ENCODE peak calls at places on chromosomes 4 and X, in five cellular contexts. T is choroid plexus epithelial cell, V is fibroblast of lung, U is breast epithelium, E is PC-9. Q is an unnamed sample.

GRCh38 chr4:13665711-13666660 is 38.5 kb upstream of the BOD1L1 start:
- DNase-seq in V (no peak), U (no peak), T (peak), E (no peak), Q (no peak)

GRCh38 chr4:179605196-179605595 is 2163.0 kb upstream of the AGA start:
- DNase-seq in T (peak), U (no peak), E (no peak), V (peak), Q (no peak)

GRCh38 chr4:108398836-108399235 is 221.5 kb upstream of the RPL34 start:
- DNase-seq in T (no peak), E (no peak), V (no peak), U (no peak), Q (no peak)

GRCh38 chrX:11137543-11138139 is 26.5 kb downstream of the HCCS start:
- DNase-seq in U (no peak), V (peak), E (no peak), T (peak), Q (no peak)

GRCh38 chrX:50905334-50905733 is 5.2 kb upstream of the BMP15 start:
- DNase-seq in V (peak), E (no peak), T (no peak), U (no peak), Q (no peak)

GRCh38 chrX:44246826-44247225 is 96.6 kb downstream of the EFHC2 start:
- DNase-seq in E (no peak), V (no peak), T (no peak), U (no peak), Q (no peak)

GRCh38 chr4:74555231-74555630 is 110.3 kb downstream of the AREG start:
- DNase-seq in E (peak), T (peak), V (no peak), U (no peak), Q (no peak)

GRCh38 chr4:8769645-8770517 is 101.8 kb downstream of the HMX1 start:
- DNase-seq in E (no peak), U (peak), T (no peak), V (no peak), Q (no peak)

GRCh38 chr4:132227349-132228165 is 921.5 kb upstream of the PCDH10 start:
- DNase-seq in E (no peak), U (no peak), V (peak), T (peak), Q (peak)

GRCh38 chr4:15457401-15458201 is 12.1 kb upstream of the CC2D2A start:
- DNase-seq in E (no peak), U (no peak), V (peak), T (peak), Q (no peak)

GRCh38 chr4:94623507-94623906 is 134.2 kb upstream of the BMPR1B start:
- DNase-seq in E (no peak), V (no peak), U (no peak), T (no peak), Q (no peak)

GRCh38 chrX:106278951-106279350 is 110.8 kb downstream of the PWWP3B start:
- DNase-seq in E (peak), U (no peak), V (no peak), T (no peak), Q (no peak)

GRCh38 chr4:89249313-89249712 is 58.3 kb downstream of the GPRIN3 start:
- DNase-seq in U (no peak), V (no peak), T (no peak), E (no peak), Q (no peak)

GRCh38 chrX:29852767-29853166 is 362.6 kb upstream of the MAGEB2 start:
- DNase-seq in T (peak), V (peak), U (no peak), E (no peak), Q (no peak)

GRCh38 chrX:40964633-40965586 is 120.3 kb upstream of the USP9X start:
- DNase-seq in V (no peak), T (peak), E (peak), U (no peak), Q (no peak)

GRCh38 chr4:121233982-121234381 is 69.9 kb upstream of the TNIP3 start:
- DNase-seq in U (no peak), T (peak), V (no peak), E (no peak), Q (no peak)

GRCh38 chr4:110085131-110085530 is 113.3 kb downstream of the ELOVL6 start:
- DNase-seq in V (peak), T (peak), U (no peak), E (peak), Q (peak)
- TF ChIP-seq CTCF in V (no peak), T (no peak), U (no peak), E (no peak), Q (no peak)

GRCh38 chr4:3371581-3372001 is 70.2 kb upstream of the HGFAC start:
- DNase-seq in E (no peak), T (peak), V (no peak), U (no peak), Q (no peak)

GRCh38 chr4:3372264-3372932 is 69.4 kb upstream of the HGFAC start:
- DNase-seq in U (no peak), V (no peak), T (peak), E (no peak), Q (no peak)

GRCh38 chr4:3373468-3373867 is 68.3 kb upstream of the HGFAC start:
- DNase-seq in T (no peak), E (no peak), U (no peak), V (no peak), Q (no peak)

GRCh38 chr4:3374011-3374645 is 67.6 kb upstream of the HGFAC start:
- DNase-seq in T (no peak), V (no peak), U (no peak), E (no peak), Q (no peak)

GRCh38 chr4:3372933-3373465 is 68.8 kb upstream of the HGFAC start:
- DNase-seq in E (no peak), V (no peak), U (no peak), T (no peak), Q (no peak)
- TF ChIP-seq CTCF in E (no peak), V (no peak), U (no peak), T (no peak), Q (no peak)

DNA sequence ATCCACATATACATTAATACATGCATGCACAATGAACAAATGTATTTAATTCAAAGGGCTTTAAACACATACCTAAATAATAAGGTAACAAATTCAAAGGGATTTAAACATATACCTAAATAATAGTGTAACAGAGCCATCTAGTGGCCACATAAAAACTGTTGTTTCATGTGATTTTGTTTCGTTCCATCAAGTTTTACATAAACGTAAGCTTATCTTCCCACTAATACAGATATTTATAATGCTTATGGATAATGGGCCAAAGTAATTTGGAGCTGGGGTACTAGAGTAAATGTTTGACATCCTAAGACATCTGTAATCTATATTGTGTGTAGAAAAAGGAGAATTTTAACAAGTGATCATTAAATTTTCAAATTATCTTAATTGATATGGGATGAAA is 82.3 kb downstream of the PRSS12 start:
- DNase-seq in E (peak), U (no peak), V (peak), T (peak), Q (no peak)
- TF ChIP-seq CTCF in E (peak), U (peak), V (no peak), T (peak), Q (peak)

GRCh38 chrX:31279359-31279758 is 207.5 kb upstream of the FTHL17 start:
- DNase-seq in E (no peak), V (no peak), T (peak), U (no peak), Q (no peak)
- TF ChIP-seq CTCF in E (peak), V (no peak), T (peak), U (no peak), Q (no peak)

DNA sequence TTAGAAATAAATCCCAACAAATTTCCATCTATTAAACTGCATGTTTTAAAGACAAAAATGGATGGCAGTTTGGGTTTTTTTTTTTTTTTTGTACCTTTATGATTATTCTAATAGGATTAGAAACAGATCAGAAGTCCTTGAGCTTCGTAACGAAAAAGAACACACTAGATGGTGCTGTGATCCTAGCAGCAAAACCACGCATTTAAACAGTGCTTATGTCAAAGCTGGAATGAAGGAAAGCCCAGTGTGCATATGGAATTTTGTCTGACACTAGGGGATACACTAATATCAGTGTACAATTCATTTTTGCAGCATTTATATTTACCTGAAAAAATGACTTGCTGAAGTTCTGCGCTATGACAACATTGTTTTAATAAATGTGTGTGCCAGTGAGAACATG is 229.1 kb downstream of the VEGFC start:
- DNase-seq in E (no peak), T (peak), U (no peak), V (peak), Q (no peak)
- TF ChIP-seq CTCF in E (no peak), T (peak), U (no peak), V (peak), Q (no peak)

GRCh38 chr4:80220711-80221110 is 23.4 kb downstream of the PRDM8 start:
- DNase-seq in V (no peak), U (no peak), E (no peak), T (no peak), Q (no peak)

GRCh38 chr4:80216100-80216761 is 18.9 kb downstream of the PRDM8 start:
- DNase-seq in U (no peak), T (no peak), V (no peak), E (no peak), Q (no peak)

GRCh38 chr4:80225628-80226027 is 28.3 kb downstream of the PRDM8 start:
- DNase-seq in U (no peak), E (no peak), T (no peak), V (no peak), Q (no peak)

GRCh38 chr4:80219301-80220025 is 22.2 kb downstream of the PRDM8 start:
- DNase-seq in E (no peak), T (no peak), V (no peak), U (no peak), Q (no peak)

DNA sequence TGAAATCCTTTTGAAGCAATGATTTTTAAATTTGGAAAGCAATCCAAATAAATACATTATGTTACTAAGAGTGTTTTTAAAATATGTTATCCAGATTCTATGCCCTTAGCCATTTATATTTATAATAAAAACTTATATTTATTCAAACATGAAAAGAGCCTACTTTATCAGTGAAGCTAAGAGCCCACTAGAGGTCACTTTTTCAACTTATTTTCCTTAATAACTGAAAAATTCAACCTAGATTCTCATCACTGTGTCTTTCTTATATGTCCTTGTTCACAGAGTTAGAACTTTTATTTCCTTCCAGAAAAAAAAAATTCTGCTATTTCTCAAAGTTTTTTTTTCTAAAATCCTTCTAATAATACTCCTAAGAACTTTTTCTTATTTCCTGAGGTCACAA is 23.9 kb downstream of the PRDM8 start:
- DNase-seq in T (peak), U (no peak), E (no peak), V (peak), Q (no peak)
- TF ChIP-seq CTCF in T (peak), U (no peak), E (peak), V (no peak), Q (peak)

GRCh38 chrX:57156397-57157049 is 19.3 kb upstream of the SPIN2A start:
- DNase-seq in U (no peak), V (peak), E (no peak), T (peak), Q (peak)
- TF ChIP-seq CTCF in U (peak), V (peak), E (peak), T (peak), Q (peak)

GRCh38 chr4:111854494-111855087 is 290.7 kb upstream of the FAM241A start:
- DNase-seq in U (no peak), E (peak), T (peak), V (peak), Q (peak)
- TF ChIP-seq CTCF in U (peak), E (peak), T (peak), V (peak), Q (peak)

GRCh38 chr4:153639556-153640475 is 44.3 kb upstream of the TLR2 start:
- DNase-seq in V (no peak), T (no peak), E (no peak), U (no peak), Q (no peak)

GRCh38 chr4:153640476-153640802 is 43.6 kb upstream of the TLR2 start:
- DNase-seq in E (no peak), U (no peak), T (no peak), V (no peak), Q (no peak)

GRCh38 chr4:153638999-153639398 is 45.1 kb upstream of the TLR2 start:
- DNase-seq in E (no peak), T (no peak), V (no peak), U (no peak), Q (no peak)

GRCh38 chr4:153637201-153637600 is 46.9 kb upstream of the TLR2 start:
- DNase-seq in V (no peak), T (no peak), U (no peak), E (no peak), Q (no peak)

DNA sequence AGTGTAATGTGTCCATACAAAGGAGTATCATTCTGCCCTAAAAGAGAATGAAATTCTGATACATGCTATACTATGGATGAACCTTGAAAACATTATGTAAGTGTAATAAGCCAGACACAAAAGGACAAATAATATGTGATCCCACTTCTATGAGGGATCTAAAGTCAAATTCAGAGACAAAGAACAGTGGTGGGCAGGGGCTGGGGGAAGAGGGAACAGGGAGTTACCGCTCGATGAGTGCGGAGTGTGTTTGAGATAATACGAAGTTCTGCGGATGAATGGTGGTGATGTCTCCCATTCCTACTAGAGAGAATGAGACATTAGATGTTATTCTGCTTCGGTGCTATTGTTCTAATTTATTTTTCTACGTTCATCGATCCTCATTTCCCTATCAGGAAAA is 46.1 kb upstream of the TLR2 start:
- DNase-seq in T (no peak), E (no peak), U (no peak), V (no peak), Q (no peak)
- TF ChIP-seq CTCF in T (no peak), E (no peak), U (no peak), V (no peak), Q (no peak)

Q was measured in endothelial cell.